ENCODE peak calls at places on chromosomes 4 and X, in six cellular contexts. One of them, this sample, is unnamed.

GRCh38 chr4:100742045-100742444 is 224.2 kb upstream of the EMCN start:
- DNase-seq in EL: peak; percentile 18
- DNase-seq in activated CD4-positive, CD25-positive, alpha-beta regulatory T cell: no peak
- DNase-seq in neuronal stem cell: no peak
- DNase-seq in CD4-positive, CD25-positive, alpha-beta regulatory T cell: peak; percentile 14
- DNase-seq in lung: no peak
- DNase-seq in this sample: no peak

GRCh38 chr4:12679217-12679616 is 804.9 kb downstream of the RAB28 start:
- DNase-seq in activated CD4-positive, CD25-positive, alpha-beta regulatory T cell: no peak
- DNase-seq in lung: no peak
- DNase-seq in neuronal stem cell: no peak
- DNase-seq in CD4-positive, CD25-positive, alpha-beta regulatory T cell: no peak
- DNase-seq in EL: no peak
- DNase-seq in this sample: no peak

GRCh38 chr4:41095973-41096372 is 118.4 kb downstream of the APBB2 start:
- DNase-seq in lung: no peak
- DNase-seq in activated CD4-positive, CD25-positive, alpha-beta regulatory T cell: no peak
- DNase-seq in EL: peak; percentile 72
- DNase-seq in CD4-positive, CD25-positive, alpha-beta regulatory T cell: no peak
- DNase-seq in neuronal stem cell: no peak
- DNase-seq in this sample: no peak

GRCh38 chr4:139819082-139819481 is 153.5 kb downstream of the MGST2 start:
- DNase-seq in lung: no peak
- DNase-seq in activated CD4-positive, CD25-positive, alpha-beta regulatory T cell: no peak
- DNase-seq in neuronal stem cell: no peak
- DNase-seq in EL: no peak
- DNase-seq in CD4-positive, CD25-positive, alpha-beta regulatory T cell: no peak
- DNase-seq in this sample: no peak

GRCh38 chr4:93066746-93067145 is 761.8 kb upstream of the ATOH1 start:
- DNase-seq in EL: no peak
- DNase-seq in CD4-positive, CD25-positive, alpha-beta regulatory T cell: no peak
- DNase-seq in activated CD4-positive, CD25-positive, alpha-beta regulatory T cell: no peak
- DNase-seq in lung: no peak
- DNase-seq in neuronal stem cell: no peak
- DNase-seq in this sample: no peak

GRCh38 chrX:46903458-46904242 is 8.6 kb upstream of the JADE3 start:
- DNase-seq in neuronal stem cell: peak; percentile 38
- DNase-seq in EL: peak; percentile 75
- DNase-seq in lung: peak; percentile 76
- DNase-seq in CD4-positive, CD25-positive, alpha-beta regulatory T cell: peak; percentile 64
- DNase-seq in activated CD4-positive, CD25-positive, alpha-beta regulatory T cell: peak; percentile 8
- DNase-seq in this sample: no peak

GRCh38 chrX:21802054-21802660 is 37.3 kb upstream of the MBTPS2 start:
- DNase-seq in CD4-positive, CD25-positive, alpha-beta regulatory T cell: no peak
- DNase-seq in EL: no peak
- DNase-seq in lung: no peak
- DNase-seq in neuronal stem cell: no peak
- DNase-seq in activated CD4-positive, CD25-positive, alpha-beta regulatory T cell: no peak
- DNase-seq in this sample: no peak

GRCh38 chrX:136762820-136763452 is 17.8 kb downstream of the ARHGEF6 start:
- DNase-seq in lung: no peak
- DNase-seq in neuronal stem cell: no peak
- DNase-seq in EL: no peak
- DNase-seq in CD4-positive, CD25-positive, alpha-beta regulatory T cell: no peak
- DNase-seq in activated CD4-positive, CD25-positive, alpha-beta regulatory T cell: no peak
- DNase-seq in this sample: no peak

GRCh38 chr4:137065306-137065705 is 467.0 kb downstream of the PCDH18 start:
- DNase-seq in lung: no peak
- DNase-seq in activated CD4-positive, CD25-positive, alpha-beta regulatory T cell: no peak
- DNase-seq in EL: peak; percentile 11
- DNase-seq in neuronal stem cell: no peak
- DNase-seq in CD4-positive, CD25-positive, alpha-beta regulatory T cell: no peak
- DNase-seq in this sample: no peak

GRCh38 chr4:79048878-79049277 is 109.6 kb upstream of the PAQR3 start:
- DNase-seq in lung: no peak
- DNase-seq in neuronal stem cell: no peak
- DNase-seq in EL: no peak
- DNase-seq in CD4-positive, CD25-positive, alpha-beta regulatory T cell: no peak
- DNase-seq in activated CD4-positive, CD25-positive, alpha-beta regulatory T cell: no peak
- DNase-seq in this sample: no peak

GRCh38 chr4:152479428-152480026 is 56.4 kb downstream of the FBXW7 start:
- DNase-seq in activated CD4-positive, CD25-positive, alpha-beta regulatory T cell: no peak
- DNase-seq in lung: no peak
- DNase-seq in CD4-positive, CD25-positive, alpha-beta regulatory T cell: no peak
- DNase-seq in neuronal stem cell: no peak
- DNase-seq in EL: peak; percentile 15
- DNase-seq in this sample: no peak

GRCh38 chr4:48762408-48762807 is 17.7 kb downstream of the FRYL start:
- DNase-seq in lung: no peak
- DNase-seq in activated CD4-positive, CD25-positive, alpha-beta regulatory T cell: no peak
- DNase-seq in EL: no peak
- DNase-seq in CD4-positive, CD25-positive, alpha-beta regulatory T cell: no peak
- DNase-seq in neuronal stem cell: no peak
- DNase-seq in this sample: no peak